ENCODE peak calls at places on chromosomes 7 and 10, in five cellular contexts. One of them, this sample, is unnamed.

GRCh38 chr7:66344166-66344565 is 139.0 kb downstream of the TPST1 start:
- DNase-seq in pancreas: no peak
- DNase-seq in osteocyte: no peak
- DNase-seq in PC-9: no peak
- DNase-seq in adrenal gland: no peak
- DNase-seq in this sample: no peak

GRCh38 chr10:2679646-2680045 is 387.7 kb upstream of the PFKP start:
- DNase-seq in pancreas: no peak
- DNase-seq in PC-9: no peak
- DNase-seq in osteocyte: no peak
- DNase-seq in adrenal gland: no peak
- DNase-seq in this sample: no peak

GRCh38 chr7:145313601-145314000 is 477.7 kb upstream of the TPK1 start:
- DNase-seq in PC-9: no peak
- DNase-seq in osteocyte: no peak
- DNase-seq in adrenal gland: no peak
- DNase-seq in pancreas: no peak
- DNase-seq in this sample: no peak

GRCh38 chr10:17851611-17852010 is 42.5 kb downstream of the MRC1 start:
- DNase-seq in osteocyte: no peak
- DNase-seq in PC-9: no peak
- DNase-seq in adrenal gland: peak; percentile 75
- DNase-seq in pancreas: peak; percentile 60
- DNase-seq in this sample: no peak

GRCh38 chr10:11765141-11765540 is 23.0 kb downstream of the ECHDC3 start:
- DNase-seq in osteocyte: no peak
- DNase-seq in PC-9: no peak
- DNase-seq in pancreas: no peak
- DNase-seq in adrenal gland: no peak
- DNase-seq in this sample: no peak

GRCh38 chr10:377228-377627 is 242.0 kb downstream of the ZMYND11 start:
- DNase-seq in adrenal gland: no peak
- DNase-seq in pancreas: no peak
- DNase-seq in osteocyte: no peak
- DNase-seq in PC-9: no peak
- DNase-seq in this sample: no peak

GRCh38 chr10:27319752-27320561 is 79.4 kb upstream of the ACBD5 start:
- DNase-seq in adrenal gland: peak; percentile 77
- DNase-seq in osteocyte: no peak
- DNase-seq in pancreas: peak; percentile 64
- DNase-seq in PC-9: peak; percentile 86
- DNase-seq in this sample: peak; percentile 32

GRCh38 chr10:3881622-3882021 is 96.6 kb upstream of the KLF6 start:
- DNase-seq in osteocyte: no peak
- DNase-seq in PC-9: peak; percentile 80
- DNase-seq in adrenal gland: no peak
- DNase-seq in pancreas: no peak
- DNase-seq in this sample: no peak

GRCh38 chr10:60974463-60975149 is 30.6 kb upstream of the RHOBTB1 start:
- DNase-seq in pancreas: no peak
- DNase-seq in osteocyte: no peak
- DNase-seq in adrenal gland: no peak
- DNase-seq in PC-9: no peak
- DNase-seq in this sample: no peak

GRCh38 chr7:29565634-29565981 is 2.0 kb downstream of the PRR15 start:
- DNase-seq in pancreas: no peak
- DNase-seq in PC-9: peak; percentile 13
- DNase-seq in adrenal gland: no peak
- DNase-seq in osteocyte: no peak
- DNase-seq in this sample: no peak

GRCh38 chr7:29565186-29565540 is 1.5 kb downstream of the PRR15 start:
- DNase-seq in PC-9: no peak
- DNase-seq in pancreas: no peak
- DNase-seq in osteocyte: no peak
- DNase-seq in adrenal gland: no peak
- DNase-seq in this sample: no peak

GRCh38 chr7:29563590-29564454 is at the start of gene PRR15:
- DNase-seq in pancreas: peak; percentile 84
- DNase-seq in adrenal gland: peak; percentile 53
- DNase-seq in PC-9: peak; percentile 96
- DNase-seq in osteocyte: no peak
- DNase-seq in this sample: peak; percentile 56

GRCh38 chr7:29565982-29566746 is 2.5 kb downstream of the PRR15 start:
- DNase-seq in adrenal gland: no peak
- DNase-seq in PC-9: no peak
- DNase-seq in osteocyte: no peak
- DNase-seq in pancreas: no peak
- DNase-seq in this sample: peak; percentile 24

GRCh38 chr7:29564455-29565185 is 985 bp downstream of the PRR15 start:
- DNase-seq in osteocyte: no peak
- DNase-seq in PC-9: peak; percentile 98
- DNase-seq in adrenal gland: no peak
- DNase-seq in pancreas: peak; percentile 83
- DNase-seq in this sample: peak; percentile 72
- TF ChIP-seq CTCF in osteocyte: no peak
- TF ChIP-seq CTCF in PC-9: peak; percentile 17
- TF ChIP-seq CTCF in adrenal gland: no peak
- TF ChIP-seq CTCF in pancreas: no peak
- TF ChIP-seq CTCF in this sample: no peak

DNA sequence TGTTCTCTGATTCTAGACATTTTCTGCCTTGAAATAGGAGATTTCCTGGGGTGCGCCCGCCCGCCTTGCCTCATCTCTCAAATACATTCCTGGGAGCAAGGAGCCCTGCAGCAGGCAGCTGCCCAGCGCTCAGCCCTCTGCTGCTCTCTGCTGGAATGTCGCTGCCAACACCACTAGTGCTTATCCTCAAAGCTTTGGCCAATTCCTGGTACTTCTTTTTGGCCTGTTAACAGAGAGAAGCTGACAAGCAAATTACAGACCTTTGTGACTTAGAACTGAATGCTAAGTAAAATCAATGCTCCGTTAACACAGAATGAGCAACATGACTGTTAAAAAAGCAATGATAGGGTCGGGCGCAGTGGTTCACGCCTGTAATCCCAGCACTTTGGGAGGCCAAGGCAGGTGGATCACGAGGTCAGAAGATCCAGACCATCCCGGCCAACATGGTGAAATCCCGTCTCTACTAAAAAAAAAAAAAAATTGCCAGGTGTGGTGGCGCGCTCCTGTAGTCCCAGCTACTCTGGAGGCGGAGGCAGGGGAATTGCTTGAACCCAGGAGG is 41.9 kb upstream of the SYPL1 start:
- DNase-seq in PC-9: peak; percentile 68
- DNase-seq in osteocyte: peak; percentile 94
- DNase-seq in adrenal gland: peak; percentile 94
- DNase-seq in pancreas: peak; percentile 86
- DNase-seq in this sample: peak; percentile 88
- TF ChIP-seq CTCF in PC-9: peak; percentile 94
- TF ChIP-seq CTCF in osteocyte: peak; percentile 97
- TF ChIP-seq CTCF in adrenal gland: peak; percentile 96
- TF ChIP-seq CTCF in pancreas: peak; percentile 91
- TF ChIP-seq CTCF in this sample: peak; percentile 72

DNA sequence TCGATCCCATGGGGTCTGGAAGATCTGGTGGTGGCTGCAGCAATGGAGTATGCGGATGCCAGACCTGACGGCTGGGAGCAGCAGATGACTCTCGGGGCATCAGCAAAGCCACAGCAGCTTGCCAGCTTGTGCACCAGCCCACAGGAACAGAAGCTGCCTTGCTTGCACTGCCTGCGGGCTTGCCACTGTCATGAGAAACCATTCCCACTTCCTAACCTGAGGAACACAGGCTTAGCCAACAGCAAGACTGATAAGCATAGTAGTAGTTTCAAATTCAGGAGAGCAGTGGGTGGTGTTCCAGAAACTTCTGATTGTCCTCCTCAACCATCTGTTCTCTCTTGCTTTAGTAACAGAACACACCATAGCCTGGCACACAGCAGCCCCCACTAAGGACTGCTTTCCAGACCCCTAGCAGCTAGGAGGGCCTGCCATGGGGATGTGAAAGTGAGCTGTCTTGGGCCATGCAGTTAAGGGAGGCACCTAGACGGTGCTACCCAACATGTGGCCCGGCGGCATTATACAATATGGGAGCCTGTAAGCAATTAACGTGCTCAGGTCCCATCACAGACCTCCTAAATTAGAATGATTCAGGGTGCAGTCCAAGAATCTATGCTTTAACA is 7.3 kb downstream of the ANXA11 start:
- DNase-seq in adrenal gland: no peak
- DNase-seq in PC-9: no peak
- DNase-seq in osteocyte: no peak
- DNase-seq in pancreas: no peak
- DNase-seq in this sample: no peak
- TF ChIP-seq CTCF in adrenal gland: no peak
- TF ChIP-seq CTCF in PC-9: no peak
- TF ChIP-seq CTCF in osteocyte: no peak
- TF ChIP-seq CTCF in pancreas: no peak
- TF ChIP-seq CTCF in this sample: no peak

GRCh38 chr10:106795619-106796018 is 368.9 kb downstream of the SORCS1 start:
- DNase-seq in osteocyte: no peak
- DNase-seq in adrenal gland: peak; percentile 60
- DNase-seq in PC-9: no peak
- DNase-seq in pancreas: no peak
- DNase-seq in this sample: peak; percentile 43
- TF ChIP-seq CTCF in osteocyte: no peak
- TF ChIP-seq CTCF in adrenal gland: peak; percentile 13
- TF ChIP-seq CTCF in PC-9: no peak
- TF ChIP-seq CTCF in pancreas: no peak
- TF ChIP-seq CTCF in this sample: peak; percentile 32

DNA sequence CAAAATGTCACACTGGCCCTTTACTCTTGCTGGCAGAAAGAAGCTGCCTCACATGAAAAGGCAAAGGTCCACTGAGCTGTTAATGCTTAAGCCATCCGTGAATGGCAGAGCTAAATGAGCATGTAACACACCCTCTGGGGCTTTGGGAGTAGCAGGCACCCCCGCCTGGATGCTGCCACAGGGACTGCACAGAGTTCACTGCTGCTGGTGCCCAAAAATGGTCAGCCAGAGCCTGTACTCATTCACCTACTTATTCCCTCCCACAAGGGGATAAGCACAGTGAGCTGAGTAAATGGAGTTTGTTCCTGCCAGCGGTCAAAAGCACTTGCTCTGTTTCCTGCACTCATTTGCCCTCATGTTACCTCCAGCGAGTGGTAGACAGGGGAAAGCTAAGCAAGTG is 374.0 kb upstream of the STEAP1 start:
- DNase-seq in adrenal gland: no peak
- DNase-seq in pancreas: no peak
- DNase-seq in osteocyte: no peak
- DNase-seq in PC-9: no peak
- DNase-seq in this sample: no peak
- TF ChIP-seq CTCF in adrenal gland: no peak
- TF ChIP-seq CTCF in pancreas: no peak
- TF ChIP-seq CTCF in osteocyte: no peak
- TF ChIP-seq CTCF in PC-9: no peak
- TF ChIP-seq CTCF in this sample: no peak

GRCh38 chr7:70812511-70812910 is 319.4 kb upstream of the GALNT17 start:
- DNase-seq in PC-9: no peak
- DNase-seq in adrenal gland: no peak
- DNase-seq in osteocyte: no peak
- DNase-seq in pancreas: no peak
- DNase-seq in this sample: no peak
- TF ChIP-seq CTCF in PC-9: no peak
- TF ChIP-seq CTCF in adrenal gland: no peak
- TF ChIP-seq CTCF in osteocyte: peak; percentile 30
- TF ChIP-seq CTCF in pancreas: no peak
- TF ChIP-seq CTCF in this sample: no peak

This sample was measured in endothelial cell.